ENCODE peak calls at places on chromosomes 2 and 18, in five cellular contexts. One of them, this sample, is unnamed.

GRCh38 chr18:9737814-9738160 is 29.7 kb downstream of the RAB31 start:
- DNase-seq in globus pallidus: peak
- DNase-seq in foreskin keratinocyte: no peak
- DNase-seq in AG20443: no peak
- DNase-seq in stimulated activated CD4-positive, alpha-beta T cell treated with anti-CD3 and anti-CD28 coated beads, Interleukin-1b, Interleukin-23, amount 100 ng/mL, for 24 hours: no peak
- DNase-seq in this sample: peak

GRCh38 chr18:48879008-48879431 is 71.7 kb downstream of the SMAD7 start:
- DNase-seq in foreskin keratinocyte: peak
- DNase-seq in stimulated activated CD4-positive, alpha-beta T cell treated with anti-CD3 and anti-CD28 coated beads, Interleukin-1b, Interleukin-23, amount 100 ng/mL, for 24 hours: no peak
- DNase-seq in globus pallidus: no peak
- DNase-seq in AG20443: no peak
- DNase-seq in this sample: no peak

GRCh38 chr2:147108553-147108952 is 736.3 kb upstream of the ACVR2A start:
- DNase-seq in stimulated activated CD4-positive, alpha-beta T cell treated with anti-CD3 and anti-CD28 coated beads, Interleukin-1b, Interleukin-23, amount 100 ng/mL, for 24 hours: no peak
- DNase-seq in AG20443: peak
- DNase-seq in foreskin keratinocyte: peak
- DNase-seq in globus pallidus: no peak
- DNase-seq in this sample: no peak

GRCh38 chr2:138503087-138503442 is 1.5 kb downstream of the SPOPL start:
- DNase-seq in foreskin keratinocyte: peak
- DNase-seq in AG20443: peak
- DNase-seq in globus pallidus: no peak
- DNase-seq in stimulated activated CD4-positive, alpha-beta T cell treated with anti-CD3 and anti-CD28 coated beads, Interleukin-1b, Interleukin-23, amount 100 ng/mL, for 24 hours: no peak
- DNase-seq in this sample: peak

GRCh38 chr18:70194227-70194890 is 11.1 kb downstream of the RTTN start:
- DNase-seq in foreskin keratinocyte: no peak
- DNase-seq in AG20443: no peak
- DNase-seq in globus pallidus: no peak
- DNase-seq in stimulated activated CD4-positive, alpha-beta T cell treated with anti-CD3 and anti-CD28 coated beads, Interleukin-1b, Interleukin-23, amount 100 ng/mL, for 24 hours: no peak
- DNase-seq in this sample: no peak

GRCh38 chr2:176187306-176188217 is 906 bp upstream of the HOXD1 start:
- DNase-seq in AG20443: peak
- DNase-seq in stimulated activated CD4-positive, alpha-beta T cell treated with anti-CD3 and anti-CD28 coated beads, Interleukin-1b, Interleukin-23, amount 100 ng/mL, for 24 hours: no peak
- DNase-seq in foreskin keratinocyte: no peak
- DNase-seq in globus pallidus: no peak
- DNase-seq in this sample: no peak

GRCh38 chr2:238433941-238434845 is 7.5 kb downstream of the ASB1 start:
- DNase-seq in AG20443: peak
- DNase-seq in globus pallidus: no peak
- DNase-seq in foreskin keratinocyte: peak
- DNase-seq in stimulated activated CD4-positive, alpha-beta T cell treated with anti-CD3 and anti-CD28 coated beads, Interleukin-1b, Interleukin-23, amount 100 ng/mL, for 24 hours: no peak
- DNase-seq in this sample: no peak

GRCh38 chr2:147125145-147125544 is 719.7 kb upstream of the ACVR2A start:
- DNase-seq in foreskin keratinocyte: no peak
- DNase-seq in globus pallidus: no peak
- DNase-seq in stimulated activated CD4-positive, alpha-beta T cell treated with anti-CD3 and anti-CD28 coated beads, Interleukin-1b, Interleukin-23, amount 100 ng/mL, for 24 hours: no peak
- DNase-seq in AG20443: no peak
- DNase-seq in this sample: no peak

GRCh38 chr2:96400049-96401000 is 64.8 kb downstream of the NCAPH start:
- DNase-seq in stimulated activated CD4-positive, alpha-beta T cell treated with anti-CD3 and anti-CD28 coated beads, Interleukin-1b, Interleukin-23, amount 100 ng/mL, for 24 hours: no peak
- DNase-seq in foreskin keratinocyte: no peak
- DNase-seq in AG20443: no peak
- DNase-seq in globus pallidus: no peak
- DNase-seq in this sample: no peak

GRCh38 chr2:1742680-1743395 is 1.5 kb downstream of the PXDN start:
- DNase-seq in globus pallidus: no peak
- DNase-seq in foreskin keratinocyte: peak
- DNase-seq in stimulated activated CD4-positive, alpha-beta T cell treated with anti-CD3 and anti-CD28 coated beads, Interleukin-1b, Interleukin-23, amount 100 ng/mL, for 24 hours: no peak
- DNase-seq in AG20443: peak
- DNase-seq in this sample: peak